ENCODE peak calls at places on chromosomes 3 and 15, in seven cellular contexts. F is stimulated activated CD4-positive, alpha-beta T cell treated with anti-CD3 and anti-CD28 coated beads, Interleukin-12 subunit alpha, Interleukin-12 subunit beta, amount 100 ng/mL, for 48 hours; T is globus pallidus; I is AG04450; P is kidney glomerular epithelial cell; S is GM10248; N is aorta. Z is an unnamed sample.

GRCh38 chr3:102018544-102018943 is 169.2 kb downstream of the NFKBIZ start:
- DNase-seq in F (no peak), T (peak; percentile 22), I (no peak), P (no peak), S (no peak), N (no peak), Z (no peak)

GRCh38 chr3:154668835-154669234 is 238.8 kb upstream of the GPR149 start:
- DNase-seq in F (no peak), T (no peak), I (no peak), P (no peak), S (no peak), N (no peak), Z (no peak)

GRCh38 chr3:29887450-29887849 is 606.6 kb downstream of the RBMS3 start:
- DNase-seq in F (no peak), T (no peak), I (no peak), P (no peak), S (no peak), N (no peak), Z (no peak)

GRCh38 chr3:176920806-176921205 is 276.5 kb downstream of the TBL1XR1 start:
- DNase-seq in F (no peak), T (no peak), I (no peak), P (no peak), S (no peak), N (no peak), Z (no peak)

GRCh38 chr3:164375995-164376394 is 702.3 kb downstream of the SI start:
- DNase-seq in F (no peak), T (no peak), I (no peak), P (no peak), S (no peak), N (no peak), Z (no peak)

GRCh38 chr3:152159328-152159727 is 109.4 kb upstream of the MBNL1 start:
- DNase-seq in F (no peak), T (no peak), I (peak; percentile 89), P (peak; percentile 26), S (no peak), N (no peak), Z (no peak)

GRCh38 chr15:82231233-82231632 is 31.3 kb downstream of the EFL1 start:
- DNase-seq in F (no peak), T (no peak), I (no peak), P (no peak), S (no peak), N (no peak), Z (no peak)

GRCh38 chr3:157081681-157082210 is 78.2 kb downstream of the CCNL1 start:
- DNase-seq in F (peak; percentile 84), T (peak; percentile 91), I (peak; percentile 73), P (no peak), S (peak; percentile 76), N (peak; percentile 98), Z (peak; percentile 80)

GRCh38 chr15:99536422-99537033 is 29.3 kb upstream of the MEF2A start:
- DNase-seq in F (no peak), T (peak; percentile 75), I (no peak), P (peak; percentile 72), S (no peak), N (peak; percentile 91), Z (no peak)

GRCh38 chr3:121974601-121975111 is 47.4 kb downstream of the ILDR1 start:
- DNase-seq in F (no peak), T (no peak), I (no peak), P (no peak), S (no peak), N (no peak), Z (no peak)

GRCh38 chr15:57703387-57703786 is 3.1 kb upstream of the POLR2M start:
- DNase-seq in F (no peak), T (no peak), I (no peak), P (no peak), S (no peak), N (no peak), Z (no peak)

Z was measured in stimulated activated naive B cell treated with anti-CD40 and anti-IgM and Interleukin-4, amounts not matched to agents 10 μg/mL and 1 μg/mL and 100 μg/mL, for 72 hours.